ENCODE peak calls at places on chromosome 20, in four cellular contexts. One of them, this sample, is unnamed.

GRCh38 chr20:31497838-31498540 is 16.3 kb upstream of the HM13 start:
- DNase-seq in GM12878: no peak
- DNase-seq in K562: peak
- DNase-seq in H1: no peak
- DNase-seq in this sample: no peak

GRCh38 chr20:699811-700338 is 24.3 kb upstream of the SCRT2 start:
- DNase-seq in GM12878: no peak
- DNase-seq in H1: no peak
- DNase-seq in K562: no peak
- DNase-seq in this sample: peak

GRCh38 chr20:4545526-4545925 is 176.2 kb upstream of the PRND start:
- DNase-seq in K562: no peak
- DNase-seq in GM12878: no peak
- DNase-seq in H1: no peak
- DNase-seq in this sample: no peak

GRCh38 chr20:63980317-63980805 is 571 bp upstream of the PRPF6 start:
- DNase-seq in GM12878: no peak
- DNase-seq in H1: no peak
- DNase-seq in K562: no peak
- DNase-seq in this sample: no peak

GRCh38 chr20:45290677-45291355 is 15.8 kb upstream of the RBPJL start:
- DNase-seq in H1: peak
- DNase-seq in K562: peak
- DNase-seq in GM12878: no peak
- DNase-seq in this sample: peak

GRCh38 chr20:25271486-25272222 is 23.8 kb downstream of the PYGB start:
- DNase-seq in K562: no peak
- DNase-seq in GM12878: no peak
- DNase-seq in H1: no peak
- DNase-seq in this sample: peak

GRCh38 chr20:50395258-50395729 is 114.9 kb upstream of the PTPN1 start:
- DNase-seq in K562: no peak
- DNase-seq in H1: no peak
- DNase-seq in GM12878: no peak
- DNase-seq in this sample: no peak

GRCh38 chr20:1734269-1734858 is 76.8 kb upstream of the SIRPG start:
- DNase-seq in GM12878: no peak
- DNase-seq in H1: no peak
- DNase-seq in K562: no peak
- DNase-seq in this sample: no peak

GRCh38 chr20:33672426-33673114 is 1.7 kb downstream of the NECAB3 start:
- DNase-seq in K562: peak
- DNase-seq in GM12878: no peak
- DNase-seq in H1: no peak
- DNase-seq in this sample: no peak

GRCh38 chr20:21510995-21511394 is 2.9 kb downstream of the NKX2-2 start:
- DNase-seq in GM12878: no peak
- DNase-seq in K562: no peak
- DNase-seq in H1: no peak
- DNase-seq in this sample: no peak

GRCh38 chr20:21509597-21510331 is 4.1 kb downstream of the NKX2-2 start:
- DNase-seq in H1: no peak
- DNase-seq in K562: no peak
- DNase-seq in GM12878: no peak
- DNase-seq in this sample: peak

GRCh38 chr20:21511485-21511849 is 2.4 kb downstream of the NKX2-2 start:
- DNase-seq in H1: no peak
- DNase-seq in K562: no peak
- DNase-seq in GM12878: no peak
- DNase-seq in this sample: no peak

GRCh38 chr20:21509079-21509596 is 4.7 kb downstream of the NKX2-2 start:
- DNase-seq in H1: no peak
- DNase-seq in K562: no peak
- DNase-seq in GM12878: no peak
- DNase-seq in this sample: no peak

GRCh38 chr20:21510414-21510971 is 3.4 kb downstream of the NKX2-2 start:
- DNase-seq in GM12878: no peak
- DNase-seq in K562: no peak
- DNase-seq in H1: no peak
- DNase-seq in this sample: peak
- TF ChIP-seq ATF3 in GM12878: no peak
- TF ChIP-seq ATF3 in K562: no peak
- TF ChIP-seq ATF3 in H1: no peak
- TF ChIP-seq ATF3 in this sample: no peak

GRCh38 chr20:56945901-56946300 is 316.8 kb downstream of the TFAP2C start:
- DNase-seq in H1: no peak
- DNase-seq in K562: no peak
- DNase-seq in GM12878: no peak
- DNase-seq in this sample: no peak

GRCh38 chr20:56952258-56952929 is 314.0 kb downstream of the BMP7 start:
- DNase-seq in H1: no peak
- DNase-seq in GM12878: no peak
- DNase-seq in K562: no peak
- DNase-seq in this sample: no peak

GRCh38 chr20:56945057-56945456 is 316.0 kb downstream of the TFAP2C start:
- DNase-seq in GM12878: no peak
- DNase-seq in K562: no peak
- DNase-seq in H1: no peak
- DNase-seq in this sample: no peak

GRCh38 chr20:56953055-56953586 is 313.3 kb downstream of the BMP7 start:
- DNase-seq in H1: no peak
- DNase-seq in GM12878: no peak
- DNase-seq in K562: no peak
- DNase-seq in this sample: no peak

GRCh38 chr20:56949318-56949717 is 317.1 kb downstream of the BMP7 start:
- DNase-seq in GM12878: no peak
- DNase-seq in K562: peak
- DNase-seq in H1: no peak
- DNase-seq in this sample: peak
- TF ChIP-seq USF2 in GM12878: no peak
- TF ChIP-seq USF2 in K562: peak
- TF ChIP-seq USF2 in H1: peak
- TF ChIP-seq USF2 in this sample: peak

DNA sequence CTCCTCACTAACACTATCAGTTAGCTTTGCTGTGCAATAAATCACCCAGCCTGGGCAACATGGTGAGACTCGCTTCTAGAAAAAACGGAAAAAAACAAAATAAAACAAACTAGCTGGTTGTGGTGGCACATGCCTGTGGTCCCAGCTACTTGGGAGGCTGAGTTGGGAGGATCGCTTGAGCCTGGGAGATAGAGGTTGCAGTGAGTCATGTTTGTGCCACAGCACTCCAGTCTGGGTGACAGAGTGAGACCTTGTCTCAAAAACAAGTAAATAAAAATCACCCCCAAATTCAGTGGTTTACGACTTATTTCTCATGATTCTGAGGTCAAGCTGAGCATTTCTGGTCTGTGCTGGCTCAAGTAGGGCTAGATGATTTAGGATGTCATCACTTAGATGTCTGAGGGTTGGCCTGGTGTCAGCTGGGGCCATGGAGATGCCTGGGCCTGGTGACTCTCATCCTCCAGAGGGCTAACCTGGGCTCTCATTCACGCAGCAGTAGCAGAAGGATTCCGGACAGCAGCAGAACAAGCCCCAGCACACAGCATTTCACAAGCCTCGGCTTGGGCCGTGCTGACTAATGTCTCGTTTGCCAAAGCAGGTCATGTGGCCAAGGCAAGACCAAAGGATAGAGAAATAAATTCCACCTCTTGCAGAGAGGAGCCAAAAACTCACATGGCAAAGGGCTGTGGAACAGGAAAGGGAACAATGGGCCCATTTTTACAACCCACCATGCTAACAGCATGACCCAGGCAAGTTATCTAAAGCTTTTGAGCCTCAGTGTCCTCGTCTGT is 32.5 kb downstream of the MGME1 start:
- DNase-seq in K562: no peak
- DNase-seq in H1: no peak
- DNase-seq in GM12878: no peak
- DNase-seq in this sample: no peak
- TF ChIP-seq ATF3 in K562: no peak
- TF ChIP-seq ATF3 in H1: no peak
- TF ChIP-seq ATF3 in GM12878: no peak
- TF ChIP-seq ATF3 in this sample: no peak

DNA sequence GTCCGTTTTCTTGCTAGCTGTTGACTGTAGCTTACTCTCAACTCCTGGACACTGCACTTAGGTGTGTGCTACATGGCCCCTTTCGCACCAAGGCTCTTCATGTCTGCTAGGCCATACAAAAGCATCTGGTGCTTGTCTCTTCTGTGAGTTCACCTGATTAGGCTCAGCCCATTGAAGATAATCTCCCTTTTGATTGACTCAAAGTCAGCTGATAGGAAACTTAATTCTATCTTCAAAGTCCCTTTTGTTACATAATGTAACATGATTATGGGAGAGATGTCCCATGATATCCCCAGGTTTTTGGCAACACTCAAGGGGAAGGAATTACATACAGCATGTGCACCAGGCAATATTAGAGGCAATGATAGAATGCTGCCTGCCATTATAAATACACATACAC is 263.0 kb upstream of the JAG1 start:
- DNase-seq in GM12878: no peak
- DNase-seq in K562: no peak
- DNase-seq in H1: no peak
- DNase-seq in this sample: no peak
- TF ChIP-seq USF2 in GM12878: no peak
- TF ChIP-seq USF2 in K562: no peak
- TF ChIP-seq USF2 in H1: no peak
- TF ChIP-seq USF2 in this sample: no peak

GRCh38 chr20:48286571-48287551 is 501.6 kb upstream of the SULF2 start:
- DNase-seq in K562: no peak
- DNase-seq in H1: no peak
- DNase-seq in GM12878: no peak
- DNase-seq in this sample: no peak
- TF ChIP-seq ATF3 in K562: no peak
- TF ChIP-seq ATF3 in H1: no peak
- TF ChIP-seq ATF3 in GM12878: no peak
- TF ChIP-seq ATF3 in this sample: no peak

DNA sequence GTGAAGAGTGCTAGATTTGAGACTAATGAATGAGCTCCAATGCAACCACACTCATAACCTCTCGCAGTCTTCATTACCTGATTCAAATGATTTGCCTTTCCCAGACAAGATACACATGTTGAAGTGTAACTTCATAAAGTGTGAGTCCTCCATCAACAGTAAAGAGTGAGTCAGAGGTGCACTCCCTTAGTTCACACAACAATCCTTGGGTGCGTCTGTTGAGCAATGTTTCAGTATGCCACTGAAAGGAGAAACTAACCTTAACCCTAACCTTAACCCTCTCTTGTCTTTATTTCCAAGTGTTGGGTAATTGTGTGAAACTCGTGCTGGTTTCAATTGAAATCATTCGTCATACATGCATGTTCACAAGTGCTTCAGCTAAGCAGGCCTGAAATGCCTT is 21.0 kb upstream of the RIN2 start:
- DNase-seq in GM12878: peak
- DNase-seq in H1: no peak
- DNase-seq in K562: no peak
- DNase-seq in this sample: no peak
- TF ChIP-seq USF2 in GM12878: no peak
- TF ChIP-seq USF2 in H1: no peak
- TF ChIP-seq USF2 in K562: no peak
- TF ChIP-seq USF2 in this sample: no peak

GRCh38 chr20:48921883-48922867 is 664 bp downstream of the ARFGEF2 start:
- DNase-seq in H1: no peak
- DNase-seq in K562: peak
- DNase-seq in GM12878: no peak
- DNase-seq in this sample: peak
- TF ChIP-seq ATF3 in H1: no peak
- TF ChIP-seq ATF3 in K562: no peak
- TF ChIP-seq ATF3 in GM12878: no peak
- TF ChIP-seq ATF3 in this sample: no peak

GRCh38 chr20:41544472-41544871 is 73.7 kb downstream of the CHD6 start:
- DNase-seq in K562: no peak
- DNase-seq in GM12878: no peak
- DNase-seq in H1: no peak
- DNase-seq in this sample: no peak
- TF ChIP-seq USF2 in K562: no peak
- TF ChIP-seq USF2 in GM12878: no peak
- TF ChIP-seq USF2 in H1: no peak
- TF ChIP-seq USF2 in this sample: no peak